ENCODE peak calls at places on chromosome 10, in nine cellular contexts. Y is WTC11, I is mucosa of descending colon, W is mammary epithelial cell, T is fibroblast of pulmonary artery, S is heart left ventricle, G is DMS53, F is GF-D8, R is nephron progenitor cell. H is an unnamed sample.

GRCh38 chr10:105658696-105659095 is 1017.6 kb downstream of the SORCS3 start:
- DNase-seq in Y (no peak), I (no peak), W (no peak), T (no peak), S (no peak), G (no peak), F (no peak), R (no peak), H (no peak)

GRCh38 chr10:31288001-31288400 is 31.0 kb upstream of the ZEB1 start:
- DNase-seq in Y (no peak), I (no peak), W (no peak), T (no peak), S (no peak), G (no peak), F (no peak), R (no peak), H (no peak)

GRCh38 chr10:46304671-46305429 is 18.1 kb downstream of the ANTXRL start:
- DNase-seq in Y (no peak), I (peak; percentile 14), W (no peak), T (no peak), S (no peak), G (no peak), F (no peak), R (no peak), H (no peak)

GRCh38 chr10:94194256-94194655 is 168.5 kb downstream of the NOC3L start:
- DNase-seq in Y (no peak), I (no peak), W (peak; percentile 80), T (peak; percentile 42), S (no peak), G (peak; percentile 26), F (no peak), R (no peak), H (no peak)

GRCh38 chr10:109957092-109957797 is 33.9 kb upstream of the XPNPEP1 start:
- DNase-seq in Y (no peak), I (no peak), W (no peak), T (no peak), S (no peak), G (peak; percentile 97), F (no peak), R (no peak), H (no peak)

GRCh38 chr10:8337332-8337651 is 282.8 kb downstream of the GATA3 start:
- DNase-seq in Y (no peak), I (no peak), W (no peak), T (no peak), S (no peak), G (no peak), F (no peak), R (no peak), H (no peak)

GRCh38 chr10:68110027-68110426 is 739 bp downstream of the MYPN start:
- DNase-seq in Y (no peak), I (no peak), W (no peak), T (no peak), S (no peak), G (no peak), F (no peak), R (no peak), H (no peak)

GRCh38 chr10:3525832-3526449 is 259.1 kb downstream of the KLF6 start:
- DNase-seq in Y (no peak), I (no peak), W (peak; percentile 92), T (peak; percentile 96), S (no peak), G (peak; percentile 98), F (no peak), R (no peak), H (no peak)

GRCh38 chr10:109450702-109451101 is 472.6 kb downstream of the XPNPEP1 start:
- DNase-seq in Y (no peak), I (no peak), W (no peak), T (no peak), S (no peak), G (no peak), F (no peak), R (peak; percentile 52), H (no peak)

GRCh38 chr10:30373596-30374327 is 24.7 kb upstream of the MTPAP start:
- DNase-seq in Y (no peak), I (no peak), W (no peak), T (no peak), S (no peak), G (no peak), F (no peak), R (no peak), H (peak; percentile 31)

GRCh38 chr10:62248465-62248864 is 20.2 kb downstream of the RTKN2 start:
- DNase-seq in Y (no peak), I (no peak), W (no peak), T (peak; percentile 56), S (no peak), G (peak; percentile 10), F (no peak), R (no peak), H (no peak)

GRCh38 chr10:99395750-99396445 is 34.5 kb downstream of the GOT1 start:
- DNase-seq in Y (no peak), I (no peak), W (peak; percentile 82), T (peak; percentile 81), S (no peak), G (peak; percentile 82), F (no peak), R (no peak), H (no peak)

GRCh38 chr10:2981361-2981801 is 86.0 kb upstream of the PFKP start:
- DNase-seq in Y (no peak), I (no peak), W (no peak), T (no peak), S (no peak), G (peak; percentile 20), F (no peak), R (no peak), H (no peak)

GRCh38 chr10:104127411-104127810 is 5.4 kb downstream of the SFR1 start:
- DNase-seq in Y (peak; percentile 34), I (no peak), W (no peak), T (no peak), S (peak; percentile 6), G (peak; percentile 66), F (peak; percentile 12), R (peak; percentile 6), H (no peak)

GRCh38 chr10:86024555-86025001 is 342.0 kb downstream of the GRID1 start:
- DNase-seq in Y (no peak), I (no peak), W (no peak), T (no peak), S (peak; percentile 28), G (no peak), F (no peak), R (no peak), H (no peak)

GRCh38 chr10:101241840-101242707 is 12.8 kb upstream of the LBX1 start:
- DNase-seq in Y (no peak), I (no peak), W (no peak), T (no peak), S (no peak), G (no peak), F (no peak), R (no peak), H (no peak)

GRCh38 chr10:106652279-106652678 is 512.2 kb downstream of the SORCS1 start:
- DNase-seq in Y (no peak), I (no peak), W (peak; percentile 62), T (no peak), S (no peak), G (no peak), F (no peak), R (no peak), H (no peak)

GRCh38 chr10:60753817-60754216 is 24.5 kb upstream of the CDK1 start:
- DNase-seq in Y (no peak), I (no peak), W (no peak), T (no peak), S (no peak), G (no peak), F (no peak), R (no peak), H (no peak)

GRCh38 chr10:101444058-101444457 is 90.1 kb downstream of the BTRC start:
- DNase-seq in Y (no peak), I (no peak), W (no peak), T (peak; percentile 37), S (no peak), G (peak; percentile 40), F (no peak), R (no peak), H (no peak)

GRCh38 chr10:132592790-132593788 is 55.5 kb downstream of the INPP5A start:
- DNase-seq in Y (peak; percentile 1), I (peak; percentile 67), W (no peak), T (no peak), S (no peak), G (no peak), F (no peak), R (no peak), H (no peak)

GRCh38 chr10:31129261-31129660 is 97.6 kb upstream of the ZNF438 start:
- DNase-seq in Y (peak; percentile 17), I (no peak), W (no peak), T (peak; percentile 97), S (peak; percentile 64), G (peak; percentile 25), F (no peak), R (no peak), H (no peak)

GRCh38 chr10:87656431-87657072 is 3.1 kb upstream of the PAPSS2 start:
- DNase-seq in Y (no peak), I (no peak), W (no peak), T (peak; percentile 74), S (no peak), G (peak; percentile 64), F (no peak), R (peak; percentile 16), H (no peak)

GRCh38 chr10:80568306-80568705 is 30.6 kb downstream of the SH2D4B start:
- DNase-seq in Y (no peak), I (no peak), W (no peak), T (no peak), S (no peak), G (no peak), F (no peak), R (no peak), H (no peak)

GRCh38 chr10:10038358-10038757 is 979.3 kb upstream of the CELF2 start:
- DNase-seq in Y (no peak), I (no peak), W (no peak), T (peak; percentile 44), S (no peak), G (no peak), F (no peak), R (no peak), H (no peak)

GRCh38 chr10:131166486-131166885 is 145.0 kb downstream of the TCERG1L start:
- DNase-seq in Y (no peak), I (no peak), W (no peak), T (no peak), S (no peak), G (no peak), F (no peak), R (no peak), H (no peak)

GRCh38 chr10:45553155-45553554 is 119.4 kb downstream of the ZFAND4 start:
- DNase-seq in Y (no peak), I (no peak), W (no peak), T (no peak), S (no peak), G (no peak), F (no peak), R (no peak), H (no peak)

GRCh38 chr10:68032113-68032512 is 43.0 kb downstream of the HERC4 start:
- DNase-seq in Y (no peak), I (no peak), W (no peak), T (peak; percentile 12), S (no peak), G (no peak), F (no peak), R (no peak), H (no peak)

GRCh38 chr10:2210083-2210482 is 472.8 kb upstream of the ADARB2 start:
- DNase-seq in Y (no peak), I (no peak), W (no peak), T (no peak), S (no peak), G (no peak), F (no peak), R (peak; percentile 31), H (no peak)

GRCh38 chr10:102626026-102626686 is 18.1 kb upstream of the TRIM8 start:
- DNase-seq in Y (no peak), I (peak; percentile 6), W (no peak), T (no peak), S (no peak), G (no peak), F (no peak), R (no peak), H (no peak)

GRCh38 chr10:3873728-3874461 is 88.9 kb upstream of the KLF6 start:
- DNase-seq in Y (no peak), I (no peak), W (peak; percentile 71), T (peak; percentile 87), S (no peak), G (peak; percentile 98), F (peak; percentile 90), R (no peak), H (no peak)

GRCh38 chr10:26214538-26215461 is 1.8 kb upstream of the GAD2 start:
- DNase-seq in Y (peak; percentile 49), I (no peak), W (no peak), T (no peak), S (no peak), G (peak; percentile 2), F (no peak), R (peak; percentile 22), H (no peak)